ENCODE peak calls at places on chromosome 1, in eight cellular contexts. R is HFF-Myc, U is Calu3, D is pancreas, L is astrocyte of the cerebellum, T is stomach, P is CD14-positive monocyte, G is heart left ventricle. Z is an unnamed sample.

GRCh38 chr1:206930210-206930798 is 8.6 kb upstream of the FCMR start:
- DNase-seq in P (peak; percentile 84), U (no peak), L (no peak), T (no peak), D (no peak), R (no peak), G (no peak), Z (no peak)

GRCh38 chr1:165288301-165289120 is 68.0 kb downstream of the LMX1A start:
- DNase-seq in R (no peak), G (no peak), D (no peak), L (no peak), T (no peak), U (peak; percentile 20), P (no peak), Z (no peak)

GRCh38 chr1:238060046-238060445 is 169.3 kb upstream of the ZP4 start:
- DNase-seq in G (no peak), R (no peak), P (no peak), T (no peak), D (no peak), U (peak; percentile 37), L (peak; percentile 35), Z (no peak)

GRCh38 chr1:41898191-41898713 is 20.5 kb downstream of the HIVEP3 start:
- DNase-seq in G (peak; percentile 71), P (no peak), T (no peak), R (peak; percentile 37), L (no peak), U (no peak), D (no peak), Z (no peak)

GRCh38 chr1:5980314-5981008 is 11.8 kb downstream of the NPHP4 start:
- DNase-seq in U (no peak), P (no peak), D (no peak), G (peak; percentile 77), T (no peak), L (no peak), R (no peak), Z (no peak)

GRCh38 chr1:38728176-38728908 is 131.2 kb downstream of the RRAGC start:
- DNase-seq in U (no peak), R (peak; percentile 22), D (no peak), T (peak; percentile 77), P (no peak), G (peak; percentile 71), L (peak; percentile 72), Z (no peak)

GRCh38 chr1:166874464-166874863 is 1.6 kb downstream of the TADA1 start:
- DNase-seq in L (no peak), U (no peak), R (no peak), D (no peak), P (no peak), T (no peak), G (no peak), Z (no peak)

GRCh38 chr1:98306517-98307089 is 354.9 kb upstream of the SNX7 start:
- DNase-seq in P (no peak), G (no peak), T (no peak), D (no peak), U (no peak), R (no peak), L (no peak), Z (no peak)

GRCh38 chr1:85576642-85577420 is 3.7 kb upstream of the CCN1 start:
- DNase-seq in P (no peak), G (peak; percentile 90), D (peak; percentile 72), T (peak; percentile 71), R (peak; percentile 58), U (peak; percentile 93), L (no peak), Z (peak; percentile 80)

GRCh38 chr1:202017385-202018225 is 7.2 kb downstream of the ELF3 start:
- DNase-seq in R (no peak), G (no peak), T (peak; percentile 83), U (peak; percentile 89), L (no peak), D (peak; percentile 82), P (no peak), Z (no peak)

GRCh38 chr1:183138301-183138700 is 47.8 kb upstream of the LAMC2 start:
- DNase-seq in T (no peak), D (no peak), L (no peak), P (no peak), R (no peak), G (no peak), U (no peak), Z (no peak)

GRCh38 chr1:37476460-37477197 is 2.2 kb downstream of the ZC3H12A start:
- DNase-seq in P (no peak), U (peak; percentile 62), G (peak; percentile 77), L (no peak), D (peak; percentile 80), R (no peak), T (peak; percentile 75), Z (peak; percentile 81)

GRCh38 chr1:150972417-150972940 is 2.2 kb downstream of the CERS2 start:
- DNase-seq in T (peak; percentile 52), U (no peak), G (no peak), D (peak; percentile 53), P (no peak), R (no peak), L (no peak), Z (no peak)
- TF ChIP-seq CTCF in T (no peak), U (no peak), G (no peak), D (no peak), P (no peak), R (no peak), L (no peak), Z (no peak)

GRCh38 chr1:220484135-220484534 is 43.8 kb upstream of the MARK1 start:
- DNase-seq in G (no peak), P (no peak), R (no peak), D (no peak), U (no peak), L (no peak), T (no peak), Z (no peak)
- TF ChIP-seq CTCF in G (no peak), P (no peak), R (no peak), D (no peak), U (no peak), L (no peak), T (no peak), Z (no peak)

DNA sequence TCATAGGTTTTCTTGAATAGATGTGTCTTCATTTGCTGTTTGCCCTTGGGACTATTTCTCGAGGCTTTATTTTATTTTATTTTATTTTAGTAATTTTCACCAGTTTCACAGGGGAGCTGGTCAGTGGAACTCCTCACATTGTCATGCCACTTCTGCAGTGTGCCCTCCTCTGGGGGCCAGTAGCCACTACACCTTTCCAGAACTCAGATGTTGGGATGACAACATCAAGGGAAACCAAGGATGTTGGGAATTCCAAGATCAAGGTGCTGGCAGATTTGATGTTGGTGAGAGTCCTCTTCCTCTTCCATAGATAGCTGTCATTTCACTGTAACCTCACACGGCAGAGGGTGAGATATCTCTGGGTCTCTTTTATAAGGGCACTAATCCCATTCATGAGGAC is 35.5 kb downstream of the SLC26A9 start:
- DNase-seq in R (no peak), P (no peak), L (no peak), T (no peak), D (no peak), G (no peak), U (peak; percentile 69), Z (peak; percentile 7)
- TF ChIP-seq CTCF in R (peak; percentile 66), P (peak; percentile 21), L (peak; percentile 73), T (no peak), D (peak; percentile 34), G (peak; percentile 47), U (peak; percentile 90), Z (peak; percentile 61)

DNA sequence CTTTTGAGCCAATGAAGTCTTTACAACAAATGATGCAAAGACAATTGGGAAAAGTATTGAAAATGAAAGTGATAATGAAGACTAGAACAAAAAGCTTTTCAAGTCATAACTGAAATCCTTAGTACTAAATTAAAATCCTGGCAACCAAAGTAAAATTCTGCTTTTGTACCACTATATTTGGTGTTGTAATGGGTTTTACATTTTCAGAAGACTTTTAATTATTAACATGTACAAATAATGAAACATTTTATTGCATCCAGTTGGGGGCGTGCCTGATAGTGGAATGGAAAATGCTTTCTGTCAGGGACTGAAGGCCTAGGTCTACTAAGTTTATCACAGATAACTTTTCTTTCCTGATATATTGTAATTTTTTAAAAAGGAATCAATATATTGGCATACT is 89.4 kb downstream of the SDCCAG8 start:
- DNase-seq in T (no peak), L (peak; percentile 11), D (no peak), P (no peak), R (no peak), G (no peak), U (peak; percentile 45), Z (no peak)
- TF ChIP-seq CTCF in T (no peak), L (peak; percentile 17), D (no peak), P (no peak), R (peak; percentile 8), G (no peak), U (no peak), Z (peak; percentile 28)

GRCh38 chr1:219422811-219423598 is 189.9 kb downstream of the ZC3H11B start:
- DNase-seq in G (no peak), R (no peak), D (no peak), L (peak; percentile 44), P (no peak), U (no peak), T (no peak), Z (no peak)
- TF ChIP-seq CTCF in G (no peak), R (no peak), D (no peak), L (no peak), P (no peak), U (no peak), T (no peak), Z (no peak)

DNA sequence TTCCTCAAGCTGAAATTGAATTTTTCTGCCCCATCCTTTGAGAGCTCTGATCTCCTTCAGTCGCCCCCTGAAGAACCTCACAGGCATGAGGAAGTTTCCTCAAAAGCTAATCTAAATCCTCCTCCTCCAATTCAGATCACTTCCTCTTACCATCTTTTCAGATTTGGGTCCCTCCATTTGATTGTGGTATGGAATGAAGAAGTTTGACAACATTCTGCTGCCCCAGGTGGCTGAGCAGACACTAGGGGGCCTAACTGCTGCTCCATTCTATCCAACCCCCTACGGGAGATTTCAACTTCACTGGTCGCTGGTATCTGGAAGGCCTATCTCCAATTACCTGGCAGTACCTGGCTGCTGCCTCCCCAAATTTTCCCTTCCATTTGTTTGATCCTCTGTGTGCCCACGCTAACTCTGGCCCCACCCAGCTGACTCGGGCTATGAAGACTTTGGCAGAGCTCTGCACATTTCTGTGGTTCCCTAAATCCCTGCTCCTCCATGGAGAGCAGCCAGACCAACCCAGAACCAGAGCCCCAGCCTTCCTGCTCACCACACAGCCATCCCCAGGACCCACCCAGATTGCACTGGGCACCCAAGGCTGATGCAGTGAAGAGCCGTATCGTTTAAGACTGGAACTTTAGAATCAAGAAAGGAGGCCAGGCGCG is 7.8 kb downstream of the IRF6 start:
- DNase-seq in P (no peak), T (no peak), G (no peak), U (no peak), R (no peak), L (no peak), D (no peak), Z (no peak)
- TF ChIP-seq CTCF in P (no peak), T (no peak), G (no peak), U (no peak), R (peak; percentile 9), L (no peak), D (no peak), Z (peak; percentile 1)

GRCh38 chr1:219385786-219386427 is 212.2 kb downstream of the LYPLAL1 start:
- DNase-seq in T (no peak), U (peak; percentile 84), G (peak; percentile 31), D (peak; percentile 48), L (peak; percentile 24), P (no peak), R (no peak), Z (no peak)
- TF ChIP-seq CTCF in T (no peak), U (peak; percentile 77), G (peak; percentile 63), D (peak; percentile 36), L (peak; percentile 82), P (peak; percentile 37), R (peak; percentile 88), Z (peak; percentile 64)

Z was measured in AG09319.